ENCODE peak calls at places on chromosomes 12 and 14, in ten cellular contexts. L is heart left ventricle; B is AG04450; X is mesenchymal stem cell; U is stomach; Y is effector memory CD4-positive, alpha-beta T cell; T is body of pancreas; E is ovary; R is psoas muscle; O is left lung. F is an unnamed sample.

GRCh38 chr12:105705765-105706164 is 375.3 kb downstream of the C12orf75 start:
- DNase-seq in L (peak), B (peak), X (peak), U (peak), Y (no peak), T (peak), E (peak), R (no peak), O (no peak), F (no peak)

GRCh38 chr14:72070458-72070857 is 138.2 kb downstream of the RGS6 start:
- DNase-seq in L (no peak), B (no peak), X (no peak), U (no peak), Y (no peak), T (no peak), E (no peak), R (no peak), O (no peak), F (no peak)

GRCh38 chr14:53953002-53953827 is 3.4 kb downstream of the BMP4 start:
- DNase-seq in L (peak), B (peak), X (peak), U (peak), Y (no peak), T (peak), E (peak), R (peak), O (peak), F (no peak)

GRCh38 chr12:49121047-49121696 is 10.0 kb downstream of the TUBA1B start:
- DNase-seq in L (peak), B (no peak), X (peak), U (peak), Y (no peak), T (peak), E (no peak), R (no peak), O (no peak), F (peak)

GRCh38 chr12:66290716-66291200 is 11.5 kb upstream of the HELB start:
- DNase-seq in L (no peak), B (no peak), X (no peak), U (no peak), Y (no peak), T (no peak), E (no peak), R (no peak), O (no peak), F (no peak)

GRCh38 chr14:92729632-92730358 is 18.6 kb downstream of the LGMN start:
- DNase-seq in L (no peak), B (peak), X (peak), U (no peak), Y (no peak), T (no peak), E (no peak), R (no peak), O (no peak), F (no peak)

GRCh38 chr12:5456906-5457305 is 25.0 kb downstream of the NTF3 start:
- DNase-seq in L (no peak), B (peak), X (peak), U (no peak), Y (no peak), T (no peak), E (no peak), R (no peak), O (no peak), F (no peak)

GRCh38 chr14:65377576-65377975 is 35.0 kb upstream of the FUT8 start:
- DNase-seq in L (no peak), B (no peak), X (peak), U (no peak), Y (no peak), T (no peak), E (no peak), R (no peak), O (no peak), F (no peak)

GRCh38 chr12:131194166-131194565 is 240.5 kb downstream of the ADGRD1 start:
- DNase-seq in L (no peak), B (no peak), X (no peak), U (no peak), Y (no peak), T (no peak), E (no peak), R (no peak), O (no peak), F (no peak)

GRCh38 chr12:58310828-58311273 is 369.5 kb downstream of the ATP23 start:
- DNase-seq in L (no peak), B (peak), X (peak), U (no peak), Y (no peak), T (no peak), E (no peak), R (no peak), O (no peak), F (no peak)

GRCh38 chr14:59417301-59417700 is 47.9 kb downstream of the GPR135 start:
- DNase-seq in L (no peak), B (no peak), X (no peak), U (no peak), Y (no peak), T (no peak), E (no peak), R (no peak), O (no peak), F (peak)

GRCh38 chr14:89743828-89744227 is 210.7 kb downstream of the EFCAB11 start:
- DNase-seq in L (no peak), B (no peak), X (no peak), U (no peak), Y (no peak), T (no peak), E (no peak), R (no peak), O (no peak), F (no peak)

GRCh38 chr14:37198907-37199306 is 1.2 kb downstream of the MIPOL1 start:
- DNase-seq in L (no peak), B (no peak), X (no peak), U (no peak), Y (no peak), T (no peak), E (no peak), R (no peak), O (no peak), F (no peak)

GRCh38 chr12:29733060-29733459 is 50.7 kb downstream of the TMTC1 start:
- DNase-seq in L (no peak), B (no peak), X (no peak), U (no peak), Y (no peak), T (no peak), E (no peak), R (no peak), O (no peak), F (no peak)

GRCh38 chr12:13243516-13244070 is 47.1 kb downstream of the EMP1 start:
- DNase-seq in L (no peak), B (peak), X (no peak), U (no peak), Y (no peak), T (no peak), E (no peak), R (no peak), O (no peak), F (no peak)

GRCh38 chr14:99148861-99149610 is 123.0 kb downstream of the BCL11B start:
- DNase-seq in L (no peak), B (no peak), X (no peak), U (peak), Y (no peak), T (no peak), E (no peak), R (no peak), O (no peak), F (no peak)

GRCh38 chr12:25692115-25693035 is 139.3 kb upstream of the LMNTD1 start:
- DNase-seq in L (no peak), B (no peak), X (peak), U (no peak), Y (no peak), T (peak), E (no peak), R (no peak), O (no peak), F (no peak)

GRCh38 chr12:49352351-49352750 is 5.7 kb downstream of the DNAJC22 start:
- DNase-seq in L (no peak), B (no peak), X (no peak), U (peak), Y (no peak), T (no peak), E (no peak), R (no peak), O (no peak), F (no peak)

GRCh38 chr12:27064397-27065342 is 17.7 kb downstream of the C12orf71 start:
- DNase-seq in L (no peak), B (no peak), X (no peak), U (no peak), Y (no peak), T (no peak), E (no peak), R (no peak), O (no peak), F (no peak)

GRCh38 chr12:65195387-65196055 is 26.1 kb downstream of the LEMD3 start:
- DNase-seq in L (no peak), B (no peak), X (no peak), U (no peak), Y (no peak), T (no peak), E (no peak), R (no peak), O (no peak), F (peak)

GRCh38 chr14:79608426-79608825 is 602.9 kb downstream of the DIO2 start:
- DNase-seq in L (no peak), B (no peak), X (no peak), U (no peak), Y (no peak), T (no peak), E (no peak), R (no peak), O (no peak), F (no peak)

GRCh38 chr14:30874999-30875787 is 834 bp downstream of the COCH start:
- DNase-seq in L (no peak), B (no peak), X (peak), U (no peak), Y (no peak), T (no peak), E (no peak), R (peak), O (peak), F (no peak)

GRCh38 chr12:6697584-6698351 is 2.8 kb downstream of the PIANP start:
- DNase-seq in L (no peak), B (peak), X (peak), U (peak), Y (no peak), T (no peak), E (no peak), R (no peak), O (no peak), F (no peak)

GRCh38 chr12:32448581-32448980 is 49.2 kb downstream of the FGD4 start:
- DNase-seq in L (no peak), B (no peak), X (no peak), U (no peak), Y (no peak), T (no peak), E (no peak), R (no peak), O (no peak), F (no peak)

GRCh38 chr12:79776111-79776510 is 85.3 kb upstream of the PAWR start:
- DNase-seq in L (no peak), B (no peak), X (peak), U (no peak), Y (no peak), T (no peak), E (no peak), R (no peak), O (no peak), F (no peak)
- H3K27ac ChIP-seq in L (peak), B (no peak), X (no peak), U (no peak), Y (no peak), T (no peak), E (no peak), R (no peak), O (peak), F (no peak)

GRCh38 chr12:101775814-101776213 is 36.6 kb upstream of the SYCP3 start:
- DNase-seq in L (no peak), B (no peak), X (no peak), U (no peak), Y (no peak), T (no peak), E (no peak), R (no peak), O (no peak), F (no peak)
- H3K27ac ChIP-seq in L (no peak), B (no peak), X (no peak), U (no peak), Y (no peak), T (no peak), E (no peak), R (no peak), O (no peak), F (no peak)

GRCh38 chr14:48936352-48936751 is 649.8 kb downstream of the RPS29 start:
- DNase-seq in L (no peak), B (no peak), X (peak), U (no peak), Y (no peak), T (no peak), E (no peak), R (no peak), O (no peak), F (no peak)

GRCh38 chr14:48936881-48937280 is 649.3 kb downstream of the RPS29 start:
- DNase-seq in L (no peak), B (no peak), X (peak), U (no peak), Y (no peak), T (no peak), E (no peak), R (no peak), O (no peak), F (no peak)

GRCh38 chr14:48937796-48938195 is 648.4 kb downstream of the RPS29 start:
- DNase-seq in L (no peak), B (no peak), X (peak), U (no peak), Y (no peak), T (no peak), E (no peak), R (no peak), O (no peak), F (no peak)
- H3K27ac ChIP-seq in L (peak), B (no peak), X (no peak), U (no peak), Y (no peak), T (no peak), E (no peak), R (no peak), O (no peak), F (no peak)

GRCh38 chr12:50403001-50403440 is 2.3 kb downstream of the LARP4 start:
- DNase-seq in L (no peak), B (no peak), X (no peak), U (no peak), Y (no peak), T (no peak), E (no peak), R (no peak), O (no peak), F (no peak)
- H3K27ac ChIP-seq in L (peak), B (no peak), X (no peak), U (peak), Y (no peak), T (peak), E (no peak), R (peak), O (peak), F (no peak)

GRCh38 chr12:129790930-129791329 is 112.9 kb downstream of the TMEM132D start:
- DNase-seq in L (no peak), B (no peak), X (no peak), U (no peak), Y (no peak), T (no peak), E (no peak), R (no peak), O (no peak), F (no peak)

GRCh38 chr12:129789921-129790320 is 113.9 kb downstream of the TMEM132D start:
- DNase-seq in L (no peak), B (no peak), X (no peak), U (no peak), Y (no peak), T (no peak), E (no peak), R (no peak), O (peak), F (no peak)

GRCh38 chr12:129790331-129790730 is 113.5 kb downstream of the TMEM132D start:
- DNase-seq in L (no peak), B (no peak), X (no peak), U (no peak), Y (no peak), T (no peak), E (no peak), R (no peak), O (no peak), F (no peak)

DNA sequence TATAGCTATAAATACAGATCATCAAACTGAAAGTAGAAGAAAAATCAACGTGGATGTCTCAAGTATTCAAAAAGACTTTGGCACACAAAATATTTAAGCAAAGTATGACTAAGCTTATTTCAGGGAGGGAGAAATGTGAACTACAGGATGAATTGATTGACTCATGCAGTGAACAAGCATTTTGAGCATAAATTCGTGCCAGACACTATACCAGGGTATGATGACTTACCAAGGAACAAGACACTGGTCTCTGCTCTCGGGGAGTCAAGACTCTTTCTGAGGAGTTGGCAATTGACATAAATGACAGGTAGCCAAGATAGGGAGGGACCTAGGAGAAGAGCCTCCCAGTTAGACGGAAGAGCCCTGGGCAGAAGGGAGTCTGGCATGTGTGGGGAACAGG is 115.3 kb downstream of the TMEM132D start:
- DNase-seq in L (no peak), B (no peak), X (no peak), U (no peak), Y (no peak), T (no peak), E (no peak), R (no peak), O (no peak), F (no peak)
- H3K27ac ChIP-seq in L (no peak), B (no peak), X (no peak), U (no peak), Y (no peak), T (no peak), E (no peak), R (no peak), O (no peak), F (no peak)

F was measured in caudate nucleus.